ENCODE peak calls at places on chromosomes 12 and 14, in five cellular contexts. W is brain microvascular endothelial cell, N is Peyer's patch, M is GM23338, U is HL-60. Z is an unnamed sample.
A peak's percentile ranks its signal among the peaks of the same experiment; 100 is the strongest.

GRCh38 chr12:63916561-63917476 is 72.3 kb downstream of the SRGAP1 start:
- DNase-seq in U (no peak), N (no peak), M (no peak), W (peak; percentile 41), Z (peak; percentile 18)

GRCh38 chr14:91869556-91869955 is 2.2 kb upstream of the TC2N start:
- DNase-seq in N (no peak), U (no peak), W (peak; percentile 16), M (no peak), Z (no peak)

GRCh38 chr12:62256408-62257079 is 3.7 kb upstream of the USP15 start:
- DNase-seq in M (no peak), U (peak; percentile 58), W (no peak), N (no peak), Z (no peak)

GRCh38 chr12:31835276-31835882 is 106.6 kb upstream of the AMN1 start:
- DNase-seq in W (no peak), M (no peak), U (no peak), N (no peak), Z (no peak)

GRCh38 chr12:131873293-131873692 is 21.1 kb upstream of the ULK1 start:
- DNase-seq in U (no peak), W (no peak), M (no peak), N (no peak), Z (no peak)

GRCh38 chr12:47745485-47746041 is 13.1 kb downstream of the RAPGEF3 start:
- DNase-seq in M (no peak), N (no peak), W (no peak), U (no peak), Z (no peak)

GRCh38 chr14:61516957-61517356 is 178.4 kb upstream of the HIF1A start:
- DNase-seq in M (no peak), W (no peak), U (no peak), N (no peak), Z (peak; percentile 28)

GRCh38 chr12:115895247-115895646 is 382.2 kb downstream of the MED13L start:
- DNase-seq in M (peak; percentile 63), N (no peak), W (no peak), U (no peak), Z (no peak)

GRCh38 chr12:124386059-124386458 is 91.2 kb downstream of the RFLNA start:
- DNase-seq in U (no peak), N (no peak), M (no peak), W (no peak), Z (no peak)

GRCh38 chr12:89663577-89664357 is 44.9 kb downstream of the ATP2B1 start:
- DNase-seq in U (no peak), W (peak; percentile 35), N (no peak), M (no peak), Z (peak; percentile 28)

GRCh38 chr12:96397756-96398421 is 2.4 kb downstream of the CDK17 start:
- DNase-seq in M (no peak), N (no peak), W (no peak), U (no peak), Z (no peak)

GRCh38 chr12:5456906-5457305 is 25.0 kb downstream of the NTF3 start:
- DNase-seq in U (no peak), M (peak; percentile 19), W (peak; percentile 59), N (no peak), Z (peak; percentile 73)

GRCh38 chr12:116222358-116222757 is 55.1 kb downstream of the MED13L start:
- DNase-seq in M (no peak), W (peak; percentile 93), U (peak; percentile 43), N (peak; percentile 34), Z (peak; percentile 71)

GRCh38 chr12:75208851-75209781 is 523 bp downstream of the KCNC2 start:
- DNase-seq in N (no peak), U (no peak), W (peak; percentile 16), M (peak; percentile 85), Z (no peak)

GRCh38 chr12:86229772-86230171 is 26.4 kb downstream of the MGAT4C start:
- DNase-seq in M (no peak), N (no peak), W (no peak), U (no peak), Z (no peak)

GRCh38 chr12:127231366-127231765 is 1035.6 kb upstream of the TMEM132C start:
- DNase-seq in W (no peak), U (no peak), N (no peak), M (no peak), Z (peak; percentile 5)

GRCh38 chr12:110744697-110745264 is 2.1 kb upstream of the PPP1CC start:
- DNase-seq in U (no peak), N (no peak), W (no peak), M (no peak), Z (no peak)

GRCh38 chr12:7501031-7501585 is 2.5 kb downstream of the CD163 start:
- DNase-seq in N (no peak), W (peak; percentile 32), U (no peak), M (no peak), Z (peak; percentile 7)

GRCh38 chr14:95045255-95045701 is 112.1 kb downstream of the DICER1 start:
- DNase-seq in U (no peak), N (no peak), W (no peak), M (no peak), Z (no peak)

GRCh38 chr14:77620222-77620865 is 3.9 kb upstream of the SPTLC2 start:
- DNase-seq in N (no peak), M (no peak), W (no peak), U (no peak), Z (no peak)

GRCh38 chr12:87015352-87015751 is 759.2 kb upstream of the MGAT4C start:
- DNase-seq in M (no peak), U (no peak), N (no peak), W (no peak), Z (no peak)

GRCh38 chr12:110543252-110543959 is 39.7 kb downstream of the PPTC7 start:
- DNase-seq in W (peak; percentile 81), U (no peak), N (peak; percentile 62), M (no peak), Z (no peak)

GRCh38 chr12:64824500-64825142 is at the start of gene TBC1D30:
- DNase-seq in W (peak; percentile 4), N (no peak), M (peak; percentile 58), U (peak; percentile 32), Z (no peak)

GRCh38 chr12:130161261-130162231 is 718 bp upstream of the FZD10 start:
- DNase-seq in U (no peak), N (no peak), M (peak; percentile 80), W (no peak), Z (no peak)

GRCh38 chr14:56196274-56196673 is 78.1 kb downstream of the PELI2 start:
- DNase-seq in W (no peak), N (no peak), M (no peak), U (no peak), Z (no peak)

GRCh38 chr12:113310489-113310888 is 24.4 kb downstream of the SLC8B1 start:
- DNase-seq in U (no peak), M (peak; percentile 64), N (no peak), W (no peak), Z (no peak)

GRCh38 chr14:76375484-76375883 is 453 bp upstream of the ESRRB start:
- DNase-seq in W (no peak), N (no peak), M (no peak), U (no peak), Z (no peak)

GRCh38 chr12:107139787-107140186 is 46.4 kb upstream of the CRY1 start:
- DNase-seq in M (no peak), N (no peak), U (no peak), W (no peak), Z (no peak)

GRCh38 chr14:88562831-88563686 is at the start of gene ZC3H14:
- DNase-seq in W (peak; percentile 66), U (peak; percentile 68), N (peak; percentile 72), M (peak; percentile 91), Z (peak; percentile 66)

GRCh38 chr12:57840701-57841100 is 5.8 kb downstream of the CTDSP2 start:
- DNase-seq in N (no peak), U (no peak), W (no peak), M (no peak), Z (no peak)

GRCh38 chr12:3464561-3464960 is 26.4 kb upstream of the PRMT8 start:
- DNase-seq in U (no peak), M (no peak), W (no peak), N (no peak), Z (no peak)
- TF ChIP-seq CTCF in U (no peak), M (no peak), W (no peak), N (no peak), Z (no peak)

DNA sequence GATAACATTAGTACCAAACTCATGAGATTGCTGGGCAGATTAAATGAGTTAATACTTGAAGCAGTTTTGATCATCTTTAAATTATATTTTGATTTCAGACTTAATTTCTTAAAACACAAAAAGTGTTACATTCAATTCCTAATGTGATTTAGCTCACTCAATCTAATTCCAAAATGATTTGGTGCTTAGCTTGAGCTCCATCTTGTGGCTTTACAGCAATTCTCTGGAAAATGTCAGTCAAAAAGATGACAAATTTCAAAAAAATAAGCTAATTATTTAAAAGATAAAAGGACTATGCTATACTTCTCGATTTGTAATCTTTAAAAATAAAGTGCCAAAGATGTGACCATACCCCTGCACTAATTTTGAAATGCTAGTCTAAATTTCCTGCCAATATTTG is 10.1 kb downstream of the LLPH start:
- DNase-seq in N (no peak), U (no peak), M (no peak), W (no peak), Z (no peak)
- TF ChIP-seq CTCF in N (no peak), U (no peak), M (peak; percentile 40), W (no peak), Z (peak; percentile 55)

DNA sequence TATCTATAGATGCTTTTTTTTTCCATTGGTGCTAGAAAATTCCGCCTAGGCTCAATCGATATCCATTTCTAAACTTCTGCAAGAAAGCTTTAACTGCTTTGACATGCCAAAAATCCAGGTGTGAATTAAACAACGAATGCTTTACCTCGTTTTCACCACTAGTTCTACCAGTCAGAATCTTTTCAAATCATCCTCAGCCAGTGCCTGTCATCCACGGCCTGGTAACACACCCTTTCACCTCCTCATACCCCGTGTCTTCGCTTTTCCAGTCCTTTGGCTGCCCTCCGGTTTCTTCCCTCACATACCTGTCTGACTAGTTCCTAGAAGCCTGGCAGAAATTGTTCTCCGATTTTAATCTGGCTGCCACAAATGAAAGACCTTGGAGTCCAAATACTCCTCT is 1.4 kb upstream of the PHC1 start:
- DNase-seq in N (no peak), U (no peak), M (peak; percentile 81), W (no peak), Z (no peak)
- TF ChIP-seq CTCF in N (peak; percentile 17), U (no peak), M (peak; percentile 14), W (peak; percentile 31), Z (peak; percentile 2)

GRCh38 chr12:94982456-94982855 is 21.0 kb downstream of the NDUFA12 start:
- DNase-seq in U (no peak), M (no peak), W (no peak), N (no peak), Z (no peak)

GRCh38 chr12:94983321-94983720 is 20.2 kb downstream of the NDUFA12 start:
- DNase-seq in W (peak; percentile 8), N (no peak), M (no peak), U (no peak), Z (no peak)

GRCh38 chr12:94979941-94980340 is 23.6 kb downstream of the NDUFA12 start:
- DNase-seq in M (no peak), N (no peak), W (no peak), U (no peak), Z (no peak)

GRCh38 chr12:94977766-94978468 is 25.6 kb downstream of the NDUFA12 start:
- DNase-seq in U (no peak), M (no peak), W (no peak), N (no peak), Z (no peak)

GRCh38 chr12:94980577-94980976 is 22.9 kb downstream of the NDUFA12 start:
- DNase-seq in M (no peak), W (no peak), U (no peak), N (no peak), Z (no peak)
- TF ChIP-seq CTCF in M (peak; percentile 28), W (peak; percentile 34), U (no peak), N (no peak), Z (peak; percentile 55)

Z was measured in HFFc6.